ENCODE peak calls at places on chromosomes 12 and 14, in ten cellular contexts. L, Q, Y, C, T, M, G, I, Z and V are unnamed samples.

GRCh38 chr12:50195832-50196231 is 28.7 kb upstream of the CERS5 start:
- DNase-seq in L (no peak), Q (no peak), Y (no peak), C (no peak), T (no peak), M (no peak), G (no peak), I (no peak), Z (no peak), V (peak; percentile 48)

GRCh38 chr12:124453419-124454351 is 113.7 kb downstream of the NCOR2 start:
- DNase-seq in L (peak; percentile 70), Q (peak; percentile 90), Y (peak; percentile 52), C (no peak), T (peak; percentile 38), M (peak; percentile 74), G (peak; percentile 65), I (peak; percentile 50), Z (peak; percentile 55), V (no peak)

GRCh38 chr12:1369942-1370620 is 224.3 kb downstream of the FBXL14 start:
- DNase-seq in L (no peak), Q (no peak), Y (no peak), C (no peak), T (no peak), M (no peak), G (no peak), I (no peak), Z (no peak), V (no peak)

GRCh38 chr12:12376636-12377448 is 20.0 kb downstream of the BORCS5 start:
- DNase-seq in L (no peak), Q (no peak), Y (peak; percentile 85), C (no peak), T (peak; percentile 87), M (peak; percentile 87), G (peak; percentile 90), I (peak; percentile 90), Z (peak; percentile 86), V (peak; percentile 86)

GRCh38 chr14:100754020-100754419 is 27.3 kb downstream of the DLK1 start:
- DNase-seq in L (no peak), Q (no peak), Y (no peak), C (no peak), T (no peak), M (no peak), G (no peak), I (no peak), Z (no peak), V (no peak)

GRCh38 chr12:25694072-25694471 is 141.0 kb upstream of the LMNTD1 start:
- DNase-seq in L (no peak), Q (no peak), Y (peak; percentile 93), C (no peak), T (peak; percentile 90), M (no peak), G (peak; percentile 44), I (peak; percentile 97), Z (peak; percentile 85), V (no peak)

GRCh38 chr14:73262427-73263183 is 25.3 kb downstream of the PAPLN start:
- DNase-seq in L (no peak), Q (no peak), Y (no peak), C (no peak), T (no peak), M (no peak), G (no peak), I (no peak), Z (no peak), V (no peak)

GRCh38 chr12:116885496-116885895 is 4.3 kb upstream of the HRK start:
- DNase-seq in L (no peak), Q (no peak), Y (no peak), C (no peak), T (peak; percentile 19), M (peak; percentile 50), G (no peak), I (peak; percentile 20), Z (no peak), V (no peak)

GRCh38 chr14:65141523-65141922 is 39.2 kb upstream of the MAX start:
- DNase-seq in L (no peak), Q (no peak), Y (no peak), C (no peak), T (no peak), M (no peak), G (no peak), I (no peak), Z (no peak), V (no peak)

GRCh38 chr12:39343665-39344064 is 99.3 kb downstream of the KIF21A start:
- DNase-seq in L (no peak), Q (no peak), Y (no peak), C (no peak), T (no peak), M (no peak), G (no peak), I (no peak), Z (no peak), V (no peak)

DNA sequence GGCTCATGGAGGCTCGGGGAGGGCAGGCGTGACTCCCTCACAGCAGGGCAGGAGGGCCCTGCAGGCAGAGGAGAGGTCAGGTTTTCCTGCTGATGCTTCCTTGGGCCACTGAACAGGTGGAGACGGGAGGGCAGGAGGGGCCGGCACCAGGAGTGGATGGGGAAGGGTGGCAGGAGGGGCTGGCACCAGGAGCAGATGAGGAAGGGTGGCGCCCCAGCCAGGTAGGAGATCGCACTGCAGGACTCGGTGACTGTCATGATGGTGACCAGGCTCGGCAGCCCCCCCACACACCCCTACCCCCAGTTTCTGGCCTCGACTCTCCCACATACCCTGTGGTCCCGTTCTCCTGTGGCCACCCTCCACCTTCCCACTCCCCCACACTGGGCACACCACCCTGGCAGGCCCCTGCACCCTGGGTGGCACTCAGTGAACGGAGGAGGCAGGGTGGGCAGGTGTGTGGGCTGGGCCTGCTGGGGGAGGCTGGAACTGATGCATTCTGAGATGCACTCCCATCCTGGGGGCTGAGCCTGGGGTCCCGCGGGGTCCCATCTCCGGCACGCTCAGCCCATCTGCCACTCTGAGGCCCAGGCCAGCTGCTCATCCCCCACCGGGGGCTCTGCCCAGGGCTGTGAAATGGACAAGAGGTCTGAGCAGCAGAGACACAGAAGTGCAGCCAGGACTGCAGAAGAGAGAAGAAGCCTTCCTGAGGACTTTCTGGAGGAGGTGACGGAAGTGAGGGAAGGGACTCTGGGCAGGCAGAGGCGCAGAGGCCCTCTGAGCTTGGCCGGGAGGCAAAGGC is 2.8 kb downstream of the NUDT14 start:
- DNase-seq in L (no peak), Q (no peak), Y (no peak), C (no peak), T (no peak), M (no peak), G (no peak), I (no peak), Z (no peak), V (no peak)
- TF ChIP-seq CTCF in L (no peak), Q (no peak), Y (no peak), C (no peak), T (no peak), M (peak; percentile 46), G (no peak), I (no peak), Z (no peak), V (no peak)

GRCh38 chr14:89848165-89848564 is 106.4 kb downstream of the EFCAB11 start:
- DNase-seq in L (no peak), Q (no peak), Y (peak; percentile 21), C (no peak), T (peak; percentile 28), M (no peak), G (peak; percentile 62), I (peak; percentile 38), Z (peak; percentile 71), V (no peak)
- TF ChIP-seq CTCF in L (no peak), Q (peak; percentile 39), Y (peak; percentile 50), C (peak; percentile 20), T (peak; percentile 48), M (peak; percentile 25), G (peak; percentile 64), I (peak; percentile 56), Z (peak; percentile 70), V (peak; percentile 41)

GRCh38 chr12:97957109-97957508 is 494.5 kb downstream of the RMST start:
- DNase-seq in L (no peak), Q (no peak), Y (no peak), C (no peak), T (no peak), M (no peak), G (no peak), I (no peak), Z (no peak), V (no peak)

GRCh38 chr12:97960225-97960624 is 497.6 kb downstream of the RMST start:
- DNase-seq in L (no peak), Q (no peak), Y (no peak), C (no peak), T (no peak), M (no peak), G (no peak), I (no peak), Z (no peak), V (no peak)

GRCh38 chr12:97960741-97961608 is 498.4 kb downstream of the RMST start:
- DNase-seq in L (peak; percentile 28), Q (no peak), Y (peak; percentile 43), C (no peak), T (peak; percentile 22), M (peak; percentile 55), G (peak; percentile 14), I (peak; percentile 23), Z (no peak), V (no peak)
- TF ChIP-seq CTCF in L (no peak), Q (peak; percentile 43), Y (peak; percentile 71), C (peak; percentile 61), T (peak; percentile 55), M (peak; percentile 90), G (no peak), I (peak; percentile 49), Z (peak; percentile 7), V (peak; percentile 74)

DNA sequence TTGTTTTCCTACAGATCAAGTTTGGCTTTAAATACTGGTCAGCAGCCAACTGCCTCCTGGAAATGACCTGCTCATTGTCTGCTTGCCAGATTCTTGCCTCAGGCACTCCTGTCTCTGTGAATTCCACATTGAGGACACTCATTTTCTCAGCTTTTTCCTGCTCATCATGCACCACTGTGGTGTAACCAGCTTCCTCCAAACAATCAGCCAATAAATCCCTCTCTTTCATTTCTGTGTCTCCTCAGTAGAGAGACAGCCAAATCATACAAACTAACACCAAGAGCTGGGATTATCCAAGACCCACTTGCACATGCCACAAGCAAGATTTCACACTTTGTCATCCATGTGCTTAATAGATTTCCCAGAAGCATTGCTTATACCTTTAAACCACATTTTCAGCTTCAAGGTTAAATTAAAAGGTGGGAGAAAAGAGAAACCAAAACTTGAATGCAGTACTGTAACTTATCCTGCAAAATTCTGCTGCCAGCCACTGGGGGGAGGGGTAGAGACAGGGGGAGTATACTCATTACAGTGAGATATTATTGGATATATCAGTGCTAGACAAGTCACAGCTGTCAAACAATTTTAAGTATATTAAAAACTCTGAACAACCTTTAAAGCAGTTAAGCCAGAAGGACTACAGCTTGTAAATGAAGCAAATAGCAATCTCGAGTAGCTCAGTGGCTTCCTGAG is 105.0 kb downstream of the PPP2R5E start:
- DNase-seq in L (peak; percentile 66), Q (peak; percentile 28), Y (peak; percentile 97), C (no peak), T (peak; percentile 98), M (peak; percentile 14), G (peak; percentile 87), I (peak; percentile 98), Z (peak; percentile 92), V (peak; percentile 97)
- TF ChIP-seq CTCF in L (no peak), Q (peak; percentile 42), Y (peak; percentile 9), C (peak; percentile 19), T (peak; percentile 24), M (peak; percentile 71), G (no peak), I (peak; percentile 30), Z (no peak), V (peak; percentile 35)

GRCh38 chr12:43776498-43776897 is 17.7 kb downstream of the IRAK4 start:
- DNase-seq in L (no peak), Q (no peak), Y (peak; percentile 40), C (no peak), T (peak; percentile 47), M (peak; percentile 43), G (peak; percentile 53), I (peak; percentile 36), Z (peak; percentile 45), V (no peak)
- TF ChIP-seq CTCF in L (no peak), Q (peak; percentile 50), Y (peak; percentile 45), C (peak; percentile 53), T (peak; percentile 35), M (peak; percentile 80), G (peak; percentile 33), I (peak; percentile 43), Z (peak; percentile 46), V (peak; percentile 70)

GRCh38 chr12:120628919-120629318 is 11.5 kb upstream of the CABP1 start:
- DNase-seq in L (peak; percentile 32), Q (peak; percentile 23), Y (no peak), C (no peak), T (no peak), M (no peak), G (no peak), I (no peak), Z (no peak), V (no peak)
- TF ChIP-seq CTCF in L (no peak), Q (peak; percentile 40), Y (no peak), C (no peak), T (peak; percentile 18), M (no peak), G (no peak), I (peak; percentile 30), Z (no peak), V (no peak)